ENCODE peak calls at places on chromosome 22, in six cellular contexts. One of them, this sample, is unnamed.

GRCh38 chr22:48037618-48038017 is 1275.2 kb downstream of the TBC1D22A start:
- DNase-seq in bronchial epithelial cell: no peak
- DNase-seq in A549: no peak
- DNase-seq in psoas muscle: no peak
- DNase-seq in transverse colon: no peak
- DNase-seq in heart right ventricle: no peak
- DNase-seq in this sample: no peak

GRCh38 chr22:18114495-18114894 is 3.9 kb downstream of the TUBA8 start:
- DNase-seq in bronchial epithelial cell: no peak
- DNase-seq in A549: no peak
- DNase-seq in psoas muscle: no peak
- DNase-seq in transverse colon: no peak
- DNase-seq in heart right ventricle: no peak
- DNase-seq in this sample: no peak

GRCh38 chr22:29224121-29224858 is 18.6 kb downstream of the EMID1 start:
- DNase-seq in bronchial epithelial cell: no peak
- DNase-seq in A549: no peak
- DNase-seq in psoas muscle: peak
- DNase-seq in transverse colon: peak
- DNase-seq in heart right ventricle: no peak
- DNase-seq in this sample: no peak

GRCh38 chr22:48573766-48574165 is 1253.9 kb downstream of the BRD1 start:
- DNase-seq in bronchial epithelial cell: no peak
- DNase-seq in A549: no peak
- DNase-seq in psoas muscle: no peak
- DNase-seq in transverse colon: no peak
- DNase-seq in heart right ventricle: no peak
- DNase-seq in this sample: no peak

GRCh38 chr22:33296941-33297340 is 238.8 kb upstream of the SYN3 start:
- DNase-seq in bronchial epithelial cell: no peak
- DNase-seq in A549: no peak
- DNase-seq in psoas muscle: no peak
- DNase-seq in transverse colon: no peak
- DNase-seq in heart right ventricle: no peak
- DNase-seq in this sample: no peak

GRCh38 chr22:37904572-37905533 is 1.2 kb upstream of the MICALL1 start:
- DNase-seq in bronchial epithelial cell: peak
- DNase-seq in A549: peak
- DNase-seq in psoas muscle: peak
- DNase-seq in transverse colon: peak
- DNase-seq in heart right ventricle: no peak
- DNase-seq in this sample: no peak

GRCh38 chr22:26927841-26928240 is 270.5 kb downstream of the MIAT start:
- DNase-seq in bronchial epithelial cell: no peak
- DNase-seq in A549: no peak
- DNase-seq in psoas muscle: no peak
- DNase-seq in transverse colon: no peak
- DNase-seq in heart right ventricle: no peak
- DNase-seq in this sample: no peak

GRCh38 chr22:29848115-29848514 is 10.0 kb upstream of the ASCC2 start:
- DNase-seq in bronchial epithelial cell: no peak
- DNase-seq in A549: no peak
- DNase-seq in psoas muscle: no peak
- DNase-seq in transverse colon: no peak
- DNase-seq in heart right ventricle: no peak
- DNase-seq in this sample: no peak

GRCh38 chr22:17637490-17638181 is 921 bp upstream of the BCL2L13 start:
- DNase-seq in bronchial epithelial cell: no peak
- DNase-seq in A549: no peak
- DNase-seq in psoas muscle: no peak
- DNase-seq in transverse colon: no peak
- DNase-seq in heart right ventricle: no peak
- DNase-seq in this sample: no peak

DNA sequence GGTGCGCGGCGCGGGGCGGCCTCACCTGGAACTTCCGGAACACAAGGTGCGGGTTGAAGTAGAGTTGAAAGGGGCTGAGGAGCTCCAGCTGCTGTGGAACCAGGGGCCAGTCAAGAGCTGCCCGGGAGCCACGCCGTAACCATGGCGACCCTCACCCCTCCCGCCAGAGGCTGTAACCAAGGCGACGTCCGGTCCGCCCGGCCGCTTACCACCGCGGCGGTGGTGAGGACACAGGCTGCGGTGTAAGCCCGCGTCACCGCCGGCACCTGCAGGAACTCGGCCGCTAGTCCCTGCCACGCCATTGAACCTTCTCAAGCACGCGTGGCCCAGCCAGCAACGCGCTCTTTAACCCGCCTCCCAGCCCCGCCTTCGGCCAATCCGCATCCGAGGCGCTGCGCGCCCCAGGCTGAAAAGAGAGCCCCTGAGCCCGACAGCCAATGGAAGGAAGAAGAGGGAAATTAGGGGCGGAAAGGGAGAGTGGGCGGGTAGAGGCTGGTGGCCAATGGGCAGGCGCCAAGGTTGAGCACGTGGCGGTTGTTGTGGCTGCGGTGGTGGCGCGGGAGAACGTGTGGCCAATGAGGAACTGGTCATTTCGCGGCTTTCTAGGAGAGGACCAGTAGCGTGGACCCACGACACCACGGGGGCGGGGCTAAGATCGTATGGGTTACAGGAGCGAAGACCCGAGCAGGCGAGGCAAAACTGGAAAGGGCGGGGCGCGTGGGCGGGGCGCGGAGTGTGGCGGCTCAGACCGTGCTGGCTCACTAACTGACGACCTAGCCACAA is at the start of gene DERL3:
- DNase-seq in bronchial epithelial cell: peak
- DNase-seq in A549: peak
- DNase-seq in psoas muscle: peak
- DNase-seq in transverse colon: peak
- DNase-seq in heart right ventricle: peak
- DNase-seq in this sample: peak
- TF ChIP-seq CTCF in bronchial epithelial cell: no peak
- TF ChIP-seq CTCF in A549: no peak
- TF ChIP-seq CTCF in psoas muscle: no peak
- TF ChIP-seq CTCF in transverse colon: no peak
- TF ChIP-seq CTCF in heart right ventricle: no peak
- TF ChIP-seq CTCF in this sample: no peak

GRCh38 chr22:20012741-20013331 is 3.8 kb downstream of the ARVCF start:
- DNase-seq in bronchial epithelial cell: no peak
- DNase-seq in A549: no peak
- DNase-seq in psoas muscle: peak
- DNase-seq in transverse colon: no peak
- DNase-seq in heart right ventricle: no peak
- DNase-seq in this sample: no peak

GRCh38 chr22:20013382-20013871 is 3.2 kb downstream of the ARVCF start:
- DNase-seq in bronchial epithelial cell: peak
- DNase-seq in A549: peak
- DNase-seq in psoas muscle: peak
- DNase-seq in transverse colon: peak
- DNase-seq in heart right ventricle: peak
- DNase-seq in this sample: peak

GRCh38 chr22:20015971-20016733 is 471 bp downstream of the ARVCF start:
- DNase-seq in bronchial epithelial cell: no peak
- DNase-seq in A549: peak
- DNase-seq in psoas muscle: peak
- DNase-seq in transverse colon: peak
- DNase-seq in heart right ventricle: peak
- DNase-seq in this sample: peak

GRCh38 chr22:20015187-20015625 is 1.4 kb downstream of the ARVCF start:
- DNase-seq in bronchial epithelial cell: no peak
- DNase-seq in A549: no peak
- DNase-seq in psoas muscle: no peak
- DNase-seq in transverse colon: no peak
- DNase-seq in heart right ventricle: no peak
- DNase-seq in this sample: no peak

GRCh38 chr22:20014526-20015186 is 2.0 kb downstream of the ARVCF start:
- DNase-seq in bronchial epithelial cell: no peak
- DNase-seq in A549: no peak
- DNase-seq in psoas muscle: peak
- DNase-seq in transverse colon: no peak
- DNase-seq in heart right ventricle: no peak
- DNase-seq in this sample: no peak
- TF ChIP-seq CTCF in bronchial epithelial cell: no peak
- TF ChIP-seq CTCF in A549: no peak
- TF ChIP-seq CTCF in psoas muscle: no peak
- TF ChIP-seq CTCF in transverse colon: no peak
- TF ChIP-seq CTCF in heart right ventricle: no peak
- TF ChIP-seq CTCF in this sample: no peak

GRCh38 chr22:45640291-45640940 is 31.2 kb upstream of the ATXN10 start:
- DNase-seq in bronchial epithelial cell: no peak
- DNase-seq in A549: no peak
- DNase-seq in psoas muscle: no peak
- DNase-seq in transverse colon: no peak
- DNase-seq in heart right ventricle: no peak
- DNase-seq in this sample: no peak

GRCh38 chr22:45636668-45637067 is 35.0 kb upstream of the ATXN10 start:
- DNase-seq in bronchial epithelial cell: no peak
- DNase-seq in A549: no peak
- DNase-seq in psoas muscle: no peak
- DNase-seq in transverse colon: no peak
- DNase-seq in heart right ventricle: no peak
- DNase-seq in this sample: no peak

GRCh38 chr22:45638834-45639746 is 32.5 kb upstream of the ATXN10 start:
- DNase-seq in bronchial epithelial cell: peak
- DNase-seq in A549: peak
- DNase-seq in psoas muscle: peak
- DNase-seq in transverse colon: peak
- DNase-seq in heart right ventricle: peak
- DNase-seq in this sample: no peak

GRCh38 chr22:45639747-45640102 is 31.9 kb upstream of the ATXN10 start:
- DNase-seq in bronchial epithelial cell: no peak
- DNase-seq in A549: no peak
- DNase-seq in psoas muscle: no peak
- DNase-seq in transverse colon: no peak
- DNase-seq in heart right ventricle: no peak
- DNase-seq in this sample: no peak

DNA sequence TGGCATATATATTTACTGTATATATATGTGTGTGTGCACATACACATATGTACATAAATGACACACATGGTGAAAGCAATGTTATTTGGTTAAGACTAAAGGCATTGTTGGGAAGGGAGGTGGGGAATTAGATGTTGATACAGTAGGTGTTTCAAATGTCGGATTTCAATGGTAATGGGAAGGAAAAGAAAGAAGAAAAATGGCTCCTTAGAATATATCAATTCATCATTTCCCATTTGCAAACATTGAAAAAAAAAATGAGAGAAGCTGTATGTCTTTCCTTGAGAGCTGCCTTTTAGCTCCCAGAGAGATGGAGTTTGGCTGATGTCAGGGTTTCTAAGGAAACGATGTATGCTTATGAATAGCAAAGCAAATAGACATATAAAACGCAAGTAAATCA is 33.4 kb upstream of the ATXN10 start:
- DNase-seq in bronchial epithelial cell: no peak
- DNase-seq in A549: peak
- DNase-seq in psoas muscle: no peak
- DNase-seq in transverse colon: no peak
- DNase-seq in heart right ventricle: no peak
- DNase-seq in this sample: no peak
- TF ChIP-seq CTCF in bronchial epithelial cell: no peak
- TF ChIP-seq CTCF in A549: no peak
- TF ChIP-seq CTCF in psoas muscle: no peak
- TF ChIP-seq CTCF in transverse colon: no peak
- TF ChIP-seq CTCF in heart right ventricle: no peak
- TF ChIP-seq CTCF in this sample: no peak

GRCh38 chr22:41650229-41650628 is 29.1 kb downstream of the XRCC6 start:
- DNase-seq in bronchial epithelial cell: no peak
- DNase-seq in A549: no peak
- DNase-seq in psoas muscle: no peak
- DNase-seq in transverse colon: no peak
- DNase-seq in heart right ventricle: no peak
- DNase-seq in this sample: no peak

GRCh38 chr22:41656515-41656914 is 32.2 kb downstream of the SNU13 start:
- DNase-seq in bronchial epithelial cell: no peak
- DNase-seq in A549: no peak
- DNase-seq in psoas muscle: no peak
- DNase-seq in transverse colon: no peak
- DNase-seq in heart right ventricle: no peak
- DNase-seq in this sample: no peak

GRCh38 chr22:41657709-41658108 is 31.0 kb downstream of the SNU13 start:
- DNase-seq in bronchial epithelial cell: no peak
- DNase-seq in A549: no peak
- DNase-seq in psoas muscle: no peak
- DNase-seq in transverse colon: no peak
- DNase-seq in heart right ventricle: no peak
- DNase-seq in this sample: no peak

GRCh38 chr22:41650821-41651220 is 29.7 kb downstream of the XRCC6 start:
- DNase-seq in bronchial epithelial cell: no peak
- DNase-seq in A549: no peak
- DNase-seq in psoas muscle: no peak
- DNase-seq in transverse colon: no peak
- DNase-seq in heart right ventricle: no peak
- DNase-seq in this sample: no peak

GRCh38 chr22:41654322-41654721 is 33.2 kb downstream of the XRCC6 start:
- DNase-seq in bronchial epithelial cell: no peak
- DNase-seq in A549: no peak
- DNase-seq in psoas muscle: no peak
- DNase-seq in transverse colon: no peak
- DNase-seq in heart right ventricle: no peak
- DNase-seq in this sample: no peak
- TF ChIP-seq CTCF in bronchial epithelial cell: no peak
- TF ChIP-seq CTCF in A549: no peak
- TF ChIP-seq CTCF in psoas muscle: no peak
- TF ChIP-seq CTCF in transverse colon: no peak
- TF ChIP-seq CTCF in heart right ventricle: no peak
- TF ChIP-seq CTCF in this sample: no peak

This sample was measured in GM20000.